ENCODE peak calls at places on chromosomes 12 and 14, in nine cellular contexts. C, D, Z, I, U, T, G, R and W are unnamed samples.

GRCh38 chr14:64421166-64421565 is 33.0 kb downstream of the MTHFD1 start:
- DNase-seq in C (no peak), D (no peak), Z (no peak), I (no peak), U (peak; percentile 81), T (no peak), G (no peak), R (no peak), W (no peak)

GRCh38 chr14:105055736-105056302 is 9.4 kb downstream of the GPR132 start:
- DNase-seq in C (no peak), D (no peak), Z (no peak), I (no peak), U (no peak), T (no peak), G (no peak), R (no peak), W (no peak)

GRCh38 chr12:116152268-116152667 is 125.2 kb downstream of the MED13L start:
- DNase-seq in C (no peak), D (no peak), Z (no peak), I (no peak), U (peak; percentile 91), T (no peak), G (no peak), R (no peak), W (no peak)

GRCh38 chr12:44286336-44286735 is 450.5 kb downstream of the TMEM117 start:
- DNase-seq in C (no peak), D (no peak), Z (no peak), I (no peak), U (peak; percentile 3), T (no peak), G (no peak), R (no peak), W (no peak)

GRCh38 chr12:110744697-110745264 is 2.1 kb upstream of the PPP1CC start:
- DNase-seq in C (no peak), D (no peak), Z (no peak), I (peak; percentile 64), U (no peak), T (peak; percentile 32), G (no peak), R (peak; percentile 88), W (no peak)

GRCh38 chr12:105382771-105383632 is 52.5 kb downstream of the C12orf75 start:
- DNase-seq in C (peak; percentile 71), D (no peak), Z (peak; percentile 51), I (no peak), U (peak; percentile 78), T (no peak), G (no peak), R (no peak), W (peak; percentile 57)

GRCh38 chr12:120905856-120906384 is 1.8 kb upstream of the SPPL3 start:
- DNase-seq in C (no peak), D (no peak), Z (no peak), I (peak; percentile 36), U (no peak), T (no peak), G (no peak), R (no peak), W (no peak)

GRCh38 chr12:77339610-77340009 is 274.2 kb upstream of the E2F7 start:
- DNase-seq in C (no peak), D (no peak), Z (no peak), I (no peak), U (peak; percentile 3), T (no peak), G (no peak), R (no peak), W (no peak)

GRCh38 chr14:54881761-54882401 is 20.7 kb downstream of the GCH1 start:
- DNase-seq in C (peak; percentile 24), D (no peak), Z (peak; percentile 43), I (no peak), U (peak; percentile 69), T (no peak), G (no peak), R (peak; percentile 53), W (no peak)

GRCh38 chr12:123141615-123142517 is 9.0 kb downstream of the PITPNM2 start:
- DNase-seq in C (no peak), D (no peak), Z (no peak), I (peak; percentile 64), U (peak; percentile 71), T (peak; percentile 75), G (peak; percentile 51), R (peak; percentile 86), W (peak; percentile 33)

GRCh38 chr12:34606749-34607519 is 584.6 kb downstream of the ALG10 start:
- DNase-seq in C (no peak), D (peak; percentile 20), Z (no peak), I (no peak), U (no peak), T (peak; percentile 14), G (no peak), R (no peak), W (no peak)

GRCh38 chr14:95256776-95257060 is 63.0 kb downstream of the CLMN start:
- DNase-seq in C (no peak), D (no peak), Z (no peak), I (no peak), U (no peak), T (no peak), G (no peak), R (no peak), W (no peak)

GRCh38 chr12:4850857-4851380 is 58.8 kb upstream of the KCNA1 start:
- DNase-seq in C (no peak), D (no peak), Z (no peak), I (no peak), U (no peak), T (no peak), G (no peak), R (no peak), W (no peak)

GRCh38 chr14:63435838-63436237 is 107.3 kb downstream of the PPP2R5E start:
- DNase-seq in C (peak; percentile 26), D (peak; percentile 81), Z (no peak), I (peak; percentile 72), U (peak; percentile 60), T (peak; percentile 77), G (peak; percentile 42), R (peak; percentile 72), W (no peak)

GRCh38 chr12:100986595-100987547 is 192.3 kb downstream of the ANO4 start:
- DNase-seq in C (no peak), D (no peak), Z (no peak), I (no peak), U (no peak), T (no peak), G (no peak), R (no peak), W (no peak)
- H3K27me3 ChIP-seq in C (no peaks in the 10 kb centered on the region), D (no peaks in the 10 kb centered on the region), Z (no peaks in the 10 kb centered on the region), I (no peaks in the 10 kb centered on the region), U (no peaks in the 10 kb centered on the region), T (no peaks in the 10 kb centered on the region), G (no peaks in the 10 kb centered on the region), R (no peaks in the 10 kb centered on the region), W (no peaks in the 10 kb centered on the region)

DNA sequence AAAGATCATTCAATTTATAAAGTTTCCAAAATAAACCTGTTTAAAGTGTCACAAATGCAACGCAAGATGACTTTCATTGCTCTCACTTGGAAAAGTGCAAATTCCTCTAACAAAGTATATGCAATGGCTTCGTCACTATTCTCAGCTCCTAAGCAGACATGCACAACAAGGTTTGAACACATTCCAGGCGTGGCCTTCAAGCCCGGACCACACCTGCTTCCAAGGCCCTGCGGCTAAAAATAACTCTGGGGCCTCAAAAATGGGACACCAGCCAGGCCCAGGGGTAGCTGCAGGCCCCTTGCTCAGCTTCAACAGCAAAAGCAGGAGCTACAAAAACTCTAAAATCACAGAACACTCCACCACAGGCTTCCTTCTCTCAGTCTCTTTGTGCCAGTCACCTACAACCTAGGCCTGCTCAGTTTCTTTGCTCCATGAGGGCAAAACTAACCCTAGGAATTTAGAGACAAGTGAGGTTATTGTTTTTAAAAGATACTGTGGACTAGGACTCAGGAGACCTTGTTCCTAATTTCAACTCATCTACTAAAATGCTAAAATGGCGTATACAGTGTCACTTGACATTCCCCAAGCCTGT is 29.3 kb downstream of the DUSP16 start:
- DNase-seq in C (no peak), D (peak; percentile 69), Z (no peak), I (peak; percentile 78), U (peak; percentile 8), T (peak; percentile 15), G (peak; percentile 34), R (no peak), W (peak; percentile 91)
- H3K4me1 ChIP-seq in C (peaks cover 23% of the 10 kb centered on the region), D (peaks cover 35% of the 10 kb centered on the region), Z (peaks cover 14% of the 10 kb centered on the region), I (peaks cover 27% of the 10 kb centered on the region), U (peaks cover 36% of the 10 kb centered on the region), T (peaks cover 30% of the 10 kb centered on the region), G (peaks cover 66% of the 10 kb centered on the region), R (no peaks in the 10 kb centered on the region), W (peaks cover 75% of the 10 kb centered on the region)

DNA sequence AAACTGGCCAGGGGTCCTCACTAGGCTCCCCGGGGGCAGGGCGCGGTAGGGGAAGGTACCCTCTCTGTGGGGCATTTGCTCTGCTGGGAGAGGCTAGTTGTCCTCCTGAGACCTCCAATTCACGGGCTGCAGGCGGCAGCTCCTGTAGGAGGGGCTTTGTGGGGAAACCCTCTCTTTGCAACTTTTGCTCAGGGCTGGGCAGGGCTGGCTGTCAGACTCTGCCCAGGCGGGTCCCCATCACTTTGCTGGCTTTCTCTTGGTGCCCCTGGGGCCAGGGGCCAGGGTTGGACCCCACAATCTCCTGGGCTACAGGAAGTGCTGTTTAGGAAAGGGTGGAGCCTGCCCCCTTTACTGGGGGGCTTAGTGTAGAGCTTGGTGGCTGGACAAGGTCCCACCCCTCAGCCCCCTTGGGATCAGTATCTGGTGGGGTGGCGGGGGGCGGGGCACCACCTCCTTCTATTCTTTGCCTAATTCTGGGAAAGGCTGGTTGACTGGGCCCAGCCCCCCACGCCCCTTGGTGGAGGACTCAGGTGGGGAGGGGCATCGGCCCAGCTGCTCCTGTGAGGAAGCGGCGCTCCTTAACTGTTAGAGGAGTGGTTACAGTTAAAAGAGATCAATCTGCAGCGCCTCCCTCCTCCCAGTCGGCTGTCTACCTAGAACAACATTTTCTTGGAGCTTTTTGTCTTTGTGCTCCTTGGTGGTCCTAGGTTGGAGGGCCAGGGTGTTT is 918.7 kb downstream of the AACS start:
- DNase-seq in C (no peak), D (peak; percentile 45), Z (no peak), I (no peak), U (no peak), T (peak; percentile 35), G (no peak), R (no peak), W (peak; percentile 2)
- H3K4me3 ChIP-seq in C (peak overlapping the region; percentile 20), D (peak overlapping the region; percentile 47), Z (no peak overlapping the region), I (peak overlapping the region; percentile 37), U (peak overlapping the region; percentile 59), T (peak overlapping the region; percentile 60), G (peak overlapping the region; percentile 65), R (no peak overlapping the region), W (peak overlapping the region; percentile 32)

DNA sequence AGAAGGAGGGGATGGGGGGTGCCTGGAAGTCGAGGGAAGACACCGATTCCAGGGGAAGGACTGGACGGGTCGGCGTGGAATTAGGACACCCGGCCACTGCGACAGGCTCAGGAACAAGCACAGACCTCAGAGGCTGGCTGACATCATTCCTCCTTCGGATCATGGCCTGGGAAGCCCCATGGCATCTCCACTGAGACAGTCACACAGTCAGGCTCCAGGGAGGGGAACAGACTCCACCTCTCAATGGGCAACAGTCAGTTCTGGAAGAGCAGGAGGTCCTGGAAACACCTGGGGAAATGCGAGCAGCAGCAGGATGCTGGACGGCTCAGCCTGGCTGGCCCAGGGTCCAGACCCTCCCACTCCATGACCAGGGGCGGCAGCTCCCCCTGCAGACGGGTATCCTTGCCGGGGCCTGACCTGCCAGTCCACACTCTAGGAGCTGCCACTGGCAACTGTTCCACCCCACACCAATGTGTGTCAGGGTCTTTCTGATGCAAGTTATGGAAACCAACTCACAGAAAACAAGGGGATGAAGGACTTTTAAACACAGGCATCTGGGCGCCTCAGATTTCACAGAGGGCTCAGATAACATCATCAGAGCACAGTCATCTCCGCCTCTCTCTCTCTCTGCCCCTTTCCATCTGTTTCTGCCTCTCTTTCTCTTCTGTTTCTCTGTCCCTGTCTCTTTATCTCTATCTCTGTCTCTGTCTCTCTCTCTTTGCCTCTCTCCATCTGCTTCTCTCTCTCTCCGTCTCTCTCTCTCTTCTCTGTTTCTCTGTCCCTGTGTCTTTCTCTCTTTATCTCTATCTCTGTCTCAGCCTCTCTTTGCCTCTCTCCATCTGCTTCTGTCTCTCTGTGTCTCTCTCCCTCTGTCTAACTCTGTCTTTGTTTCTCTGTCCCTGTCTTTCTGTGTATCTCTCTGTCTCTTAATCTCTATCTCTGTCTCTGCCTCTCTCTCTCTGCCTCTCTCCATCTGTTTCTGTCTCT is 67.6 kb upstream of the FBRSL1 start:
- DNase-seq in C (no peak), D (no peak), Z (no peak), I (no peak), U (no peak), T (no peak), G (no peak), R (no peak), W (no peak)
- H3K27me3 ChIP-seq in C (peaks cover 42% of the 10 kb centered on the region), D (peaks cover 30% of the 10 kb centered on the region), Z (no peaks in the 10 kb centered on the region), I (peaks cover 95% of the 10 kb centered on the region), U (peaks cover 74% of the 10 kb centered on the region), T (no peaks in the 10 kb centered on the region), G (peaks cover 99% of the 10 kb centered on the region), R (no peaks in the 10 kb centered on the region), W (no peaks in the 10 kb centered on the region)